ENCODE peak calls at places on chromosomes 16 and 17, in nine cellular contexts. O, I, D, A, G, L, H, K and B are unnamed samples.

GRCh38 chr17:27663862-27664605 is 33.0 kb downstream of the LGALS9 start:
- DNase-seq in O (no peak), I (no peak), D (no peak), A (no peak), G (no peak), L (no peak), H (no peak), K (no peak), B (no peak)

GRCh38 chr17:2388705-2389099 is 12.2 kb downstream of the MNT start:
- DNase-seq in O (no peak), I (no peak), D (no peak), A (no peak), G (no peak), L (no peak), H (no peak), K (peak), B (no peak)

GRCh38 chr17:68539536-68540469 is 27.6 kb downstream of the PRKAR1A start:
- DNase-seq in O (peak), I (peak), D (peak), A (peak), G (no peak), L (peak), H (no peak), K (no peak), B (no peak)

GRCh38 chr17:51435641-51436091 is 175.3 kb downstream of the UTP18 start:
- DNase-seq in O (no peak), I (peak), D (peak), A (peak), G (no peak), L (peak), H (peak), K (peak), B (peak)

GRCh38 chr17:17774009-17774881 is 62.5 kb downstream of the SREBF1 start:
- DNase-seq in O (no peak), I (peak), D (no peak), A (no peak), G (no peak), L (peak), H (no peak), K (no peak), B (peak)

GRCh38 chr16:54936086-54936978 is 5.7 kb downstream of the IRX5 start:
- DNase-seq in O (no peak), I (peak), D (no peak), A (peak), G (no peak), L (no peak), H (no peak), K (no peak), B (peak)

GRCh38 chr16:1812732-1813163 is 13.9 kb downstream of the HAGH start:
- DNase-seq in O (no peak), I (peak), D (peak), A (peak), G (no peak), L (peak), H (no peak), K (peak), B (peak)

GRCh38 chr17:31460226-31460721 is 68.8 kb downstream of the RAB11FIP4 start:
- DNase-seq in O (no peak), I (no peak), D (no peak), A (no peak), G (no peak), L (no peak), H (no peak), K (no peak), B (no peak)

GRCh38 chr16:88382491-88383400 is at the start of gene ZNF469:
- DNase-seq in O (no peak), I (peak), D (no peak), A (peak), G (no peak), L (peak), H (peak), K (no peak), B (peak)

GRCh38 chr17:82961366-82962162 is 117.8 kb upstream of the METRNL start:
- DNase-seq in O (no peak), I (no peak), D (no peak), A (no peak), G (no peak), L (peak), H (no peak), K (no peak), B (no peak)

GRCh38 chr17:7676533-7676932 is 10.8 kb downstream of the TP53 start:
- DNase-seq in O (no peak), I (no peak), D (no peak), A (no peak), G (no peak), L (no peak), H (no peak), K (no peak), B (no peak)

GRCh38 chr17:72816406-72816805 is 276.1 kb downstream of the SLC39A11 start:
- DNase-seq in O (no peak), I (no peak), D (no peak), A (no peak), G (no peak), L (no peak), H (no peak), K (no peak), B (no peak)

GRCh38 chr17:46962374-46962790 is 16.7 kb downstream of the RPRML start:
- DNase-seq in O (no peak), I (peak), D (no peak), A (no peak), G (no peak), L (no peak), H (no peak), K (no peak), B (peak)

GRCh38 chr17:29836643-29837042 is 93.4 kb downstream of the SSH2 start:
- DNase-seq in O (no peak), I (peak), D (no peak), A (no peak), G (no peak), L (no peak), H (no peak), K (peak), B (no peak)

GRCh38 chr16:68997564-68997963 is 107.9 kb upstream of the HAS3 start:
- DNase-seq in O (no peak), I (no peak), D (no peak), A (no peak), G (no peak), L (no peak), H (no peak), K (no peak), B (no peak)

GRCh38 chr16:54055191-54055590 is 231.4 kb downstream of the IRX3 start:
- DNase-seq in O (no peak), I (no peak), D (no peak), A (no peak), G (no peak), L (no peak), H (no peak), K (no peak), B (no peak)

GRCh38 chr16:7888421-7888820 is 555.8 kb downstream of the RBFOX1 start:
- DNase-seq in O (no peak), I (no peak), D (no peak), A (no peak), G (no peak), L (no peak), H (no peak), K (no peak), B (no peak)

GRCh38 chr16:27685802-27686201 is 135.9 kb downstream of the KATNIP start:
- DNase-seq in O (no peak), I (peak), D (no peak), A (no peak), G (no peak), L (no peak), H (no peak), K (no peak), B (peak)

GRCh38 chr16:84986102-84986501 is 25.2 kb downstream of the ZDHHC7 start:
- DNase-seq in O (no peak), I (no peak), D (no peak), A (no peak), G (no peak), L (no peak), H (no peak), K (no peak), B (no peak)

GRCh38 chr17:70345061-70345460 is 175.7 kb downstream of the KCNJ2 start:
- DNase-seq in O (no peak), I (no peak), D (no peak), A (no peak), G (no peak), L (no peak), H (no peak), K (no peak), B (no peak)

GRCh38 chr16:50305441-50306061 is 39.2 kb downstream of the ADCY7 start:
- DNase-seq in O (no peak), I (no peak), D (no peak), A (no peak), G (no peak), L (no peak), H (no peak), K (no peak), B (no peak)

GRCh38 chr16:35733278-35733965 is 2274.0 kb downstream of the TP53TG3F start:
- DNase-seq in O (no peak), I (no peak), D (no peak), A (no peak), G (no peak), L (no peak), H (no peak), K (no peak), B (no peak)

GRCh38 chr17:63973930-63974593 is 1.3 kb upstream of the SCN4A start:
- DNase-seq in O (no peak), I (no peak), D (peak), A (no peak), G (no peak), L (no peak), H (peak), K (no peak), B (peak)

GRCh38 chr16:89114159-89114981 is 20.7 kb downstream of the ACSF3 start:
- DNase-seq in O (no peak), I (peak), D (no peak), A (no peak), G (no peak), L (peak), H (peak), K (no peak), B (no peak)

GRCh38 chr17:7560172-7561027 is 1.3 kb upstream of the SENP3 start:
- DNase-seq in O (no peak), I (peak), D (peak), A (peak), G (no peak), L (peak), H (no peak), K (peak), B (peak)

GRCh38 chr16:24253192-24253591 is 2.9 kb upstream of the CACNG3 start:
- DNase-seq in O (no peak), I (peak), D (peak), A (peak), G (no peak), L (no peak), H (peak), K (peak), B (no peak)

GRCh38 chr16:70757183-70757582 is 43.8 kb downstream of the VAC14 start:
- DNase-seq in O (no peak), I (no peak), D (no peak), A (no peak), G (no peak), L (no peak), H (no peak), K (no peak), B (no peak)

GRCh38 chr16:22001591-22001990 is 675 bp upstream of the PDZD9 start:
- DNase-seq in O (no peak), I (peak), D (no peak), A (no peak), G (no peak), L (no peak), H (no peak), K (peak), B (no peak)

GRCh38 chr17:74464730-74465377 is 1.6 kb upstream of the CD300A start:
- DNase-seq in O (no peak), I (no peak), D (no peak), A (no peak), G (no peak), L (no peak), H (no peak), K (no peak), B (no peak)

GRCh38 chr17:74467221-74467951 is 952 bp downstream of the CD300A start:
- DNase-seq in O (no peak), I (no peak), D (no peak), A (no peak), G (no peak), L (peak), H (no peak), K (no peak), B (no peak)

GRCh38 chr17:74465378-74466110 is 890 bp upstream of the CD300A start:
- DNase-seq in O (no peak), I (no peak), D (no peak), A (no peak), G (no peak), L (no peak), H (no peak), K (no peak), B (no peak)

GRCh38 chr17:74466785-74467158 is 338 bp downstream of the CD300A start:
- DNase-seq in O (no peak), I (no peak), D (no peak), A (no peak), G (no peak), L (no peak), H (no peak), K (no peak), B (no peak)

DNA sequence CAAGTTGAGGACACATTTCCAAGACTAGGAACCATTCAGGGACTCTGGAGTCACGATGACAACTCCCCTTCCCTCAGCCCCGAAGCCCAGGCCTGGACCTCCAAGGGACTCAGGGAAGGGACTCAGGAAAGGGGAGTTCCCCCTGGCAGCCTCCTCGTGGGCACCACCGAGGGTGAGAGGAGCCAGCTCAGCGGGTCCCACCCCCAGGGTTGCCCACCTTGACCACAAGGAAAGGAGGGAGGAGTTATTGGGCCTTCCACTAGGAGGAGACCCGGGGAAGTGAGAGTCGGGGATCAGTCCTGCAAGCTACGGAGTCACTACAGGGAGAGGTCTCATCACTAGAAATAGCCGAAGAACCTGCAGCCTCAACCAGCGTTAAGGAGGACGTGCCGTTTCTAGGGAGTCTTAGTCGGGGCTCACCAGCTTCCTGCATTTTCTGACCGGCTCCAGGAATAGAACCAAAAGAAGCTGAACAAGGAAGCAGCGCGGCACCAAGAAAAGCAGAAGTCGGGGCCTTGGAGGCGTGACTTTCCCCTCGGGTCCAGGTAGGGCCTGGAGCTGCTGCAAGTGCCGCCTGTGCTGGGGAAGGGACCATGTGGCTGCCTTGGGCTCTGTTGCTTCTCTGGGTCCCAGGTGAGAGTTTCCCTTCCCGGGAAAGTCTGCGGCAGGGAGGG is at the start of gene CD300A:
- DNase-seq in O (no peak), I (no peak), D (no peak), A (no peak), G (no peak), L (peak), H (no peak), K (no peak), B (no peak)
- H3K4me3 ChIP-seq in O (no peak), I (no peak), D (peak), A (no peak), G (peak), L (peak), H (no peak), K (no peak), B (no peak)

GRCh38 chr17:57849163-57849873 is 526 bp downstream of the MRPS23 start:
- DNase-seq in O (no peak), I (no peak), D (no peak), A (no peak), G (no peak), L (no peak), H (no peak), K (no peak), B (no peak)

GRCh38 chr17:57849874-57850754 is at the start of gene MRPS23:
- DNase-seq in O (peak), I (peak), D (peak), A (peak), G (peak), L (peak), H (peak), K (peak), B (peak)

GRCh38 chr17:57853695-57854094 is 3.9 kb upstream of the MRPS23 start:
- DNase-seq in O (no peak), I (no peak), D (peak), A (no peak), G (peak), L (no peak), H (no peak), K (no peak), B (no peak)

GRCh38 chr17:57852955-57853328 is 3.1 kb upstream of the MRPS23 start:
- DNase-seq in O (no peak), I (no peak), D (no peak), A (no peak), G (no peak), L (no peak), H (no peak), K (no peak), B (no peak)

GRCh38 chr17:57852041-57852954 is 2.5 kb upstream of the MRPS23 start:
- DNase-seq in O (no peak), I (no peak), D (peak), A (peak), G (no peak), L (no peak), H (no peak), K (no peak), B (no peak)
- H3K4me3 ChIP-seq in O (no peak), I (no peak), D (no peak), A (no peak), G (peak), L (no peak), H (no peak), K (no peak), B (no peak)

GRCh38 chr17:39684369-39685043 is 3.4 kb downstream of the PGAP3 start:
- DNase-seq in O (no peak), I (no peak), D (peak), A (no peak), G (no peak), L (no peak), H (no peak), K (no peak), B (no peak)

GRCh38 chr17:39687546-39688474 is at the start of gene PGAP3:
- DNase-seq in O (peak), I (peak), D (peak), A (peak), G (peak), L (peak), H (peak), K (peak), B (peak)

GRCh38 chr17:39688475-39688835 is 598 bp upstream of the PGAP3 start:
- DNase-seq in O (no peak), I (no peak), D (no peak), A (no peak), G (no peak), L (no peak), H (no peak), K (no peak), B (no peak)

GRCh38 chr17:39688945-39689344 is 1.1 kb upstream of the PGAP3 start:
- DNase-seq in O (no peak), I (no peak), D (no peak), A (no peak), G (no peak), L (no peak), H (no peak), K (no peak), B (no peak)

GRCh38 chr17:39687101-39687545 is 734 bp downstream of the PGAP3 start:
- DNase-seq in O (no peak), I (no peak), D (peak), A (no peak), G (no peak), L (no peak), H (no peak), K (no peak), B (no peak)
- H3K4me3 ChIP-seq in O (peak), I (peak), D (peak), A (peak), G (peak), L (peak), H (peak), K (peak), B (peak)

DNA sequence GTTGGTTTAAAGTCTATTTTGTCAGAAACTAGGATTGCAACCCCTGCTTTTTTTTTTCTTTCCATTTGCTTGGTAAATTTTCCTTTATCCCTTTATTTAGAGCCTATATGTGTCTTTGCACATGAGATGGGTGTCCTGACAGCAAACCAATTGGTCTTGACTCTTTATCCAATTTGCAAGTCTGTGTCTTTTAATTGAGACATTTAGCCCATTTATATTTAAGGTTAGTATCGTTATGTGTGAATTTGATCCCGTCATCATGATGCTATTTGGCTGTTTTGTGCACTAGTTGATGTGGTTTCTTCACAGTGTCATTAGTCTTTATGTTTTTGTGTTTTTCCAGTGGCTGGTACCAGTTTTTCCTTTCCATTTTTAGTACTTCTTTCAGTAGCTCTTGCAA is 127.7 kb upstream of the ZNF267 start:
- DNase-seq in O (no peak), I (no peak), D (no peak), A (no peak), G (no peak), L (no peak), H (no peak), K (no peak), B (no peak)
- H3K4me3 ChIP-seq in O (no peak), I (no peak), D (no peak), A (no peak), G (no peak), L (no peak), H (no peak), K (no peak), B (no peak)

GRCh38 chr17:987931-988330 is 8.4 kb upstream of the NXN start:
- DNase-seq in O (no peak), I (no peak), D (no peak), A (no peak), G (no peak), L (no peak), H (no peak), K (no peak), B (no peak)
- H3K4me3 ChIP-seq in O (no peak), I (no peak), D (no peak), A (no peak), G (no peak), L (no peak), H (no peak), K (no peak), B (no peak)

DNA sequence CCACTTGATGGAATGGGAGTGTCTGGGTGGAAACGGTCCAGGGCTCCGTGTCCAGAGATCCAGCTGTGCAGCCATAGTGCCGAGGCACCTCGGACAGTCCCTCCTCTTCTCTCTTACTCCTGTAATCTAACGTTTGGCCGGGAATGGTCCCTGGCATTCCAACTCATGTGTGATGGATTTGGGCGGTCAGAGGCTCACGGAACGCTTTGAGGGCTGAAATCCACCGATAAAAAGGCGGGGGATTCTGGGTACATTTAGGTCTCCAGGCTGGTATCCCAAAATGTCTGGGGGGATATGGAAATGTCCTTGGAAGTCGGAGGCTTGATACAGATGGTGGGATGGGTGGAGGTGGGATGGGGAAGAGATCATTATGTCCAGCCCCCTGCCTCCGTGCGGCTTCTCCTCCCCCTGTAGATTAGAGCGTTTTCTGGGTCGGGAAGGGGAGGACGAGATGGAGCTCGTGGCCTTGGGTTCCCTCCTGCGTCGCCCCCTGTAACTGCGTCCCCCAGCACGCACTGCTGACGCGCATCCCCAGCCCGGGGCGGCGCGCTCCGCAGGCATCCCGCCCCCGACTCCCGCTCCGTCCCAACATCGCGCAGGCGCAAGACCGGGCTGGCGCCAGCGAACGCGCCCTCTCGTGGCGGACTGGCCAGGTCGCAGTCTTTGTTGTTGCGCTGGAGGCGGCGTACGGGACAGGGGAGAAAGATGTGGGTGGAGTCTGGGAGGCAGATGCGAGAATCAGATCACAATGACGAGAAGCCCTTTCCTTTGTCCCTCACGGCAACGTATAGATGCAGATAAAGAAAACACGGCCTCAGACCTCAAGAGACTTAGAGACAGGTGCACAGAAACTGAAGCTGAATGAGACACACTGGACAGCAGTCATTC is 4.5 kb upstream of the SGCA start:
- DNase-seq in O (no peak), I (peak), D (peak), A (peak), G (peak), L (peak), H (peak), K (peak), B (peak)
- H3K4me3 ChIP-seq in O (peak), I (peak), D (no peak), A (peak), G (peak), L (peak), H (peak), K (peak), B (peak)